ENCODE peak calls at places on chromosomes 4 and X, in seven cellular contexts. E is mesendoderm, M is kidney, K is neural progenitor cell, C is H9, U is H1, O is neuronal stem cell. D is an unnamed sample.

GRCh38 chrX:1387141-1387776 is 4.7 kb downstream of the SLC25A6 start:
- DNase-seq in E (no peak), M (peak; percentile 81), K (no peak), C (no peak), U (no peak), O (no peak), D (no peak)

GRCh38 chrX:150269613-150270254 is 93.4 kb upstream of the MAMLD1 start:
- DNase-seq in E (peak; percentile 34), M (no peak), K (no peak), C (no peak), U (no peak), O (no peak), D (peak; percentile 25)

GRCh38 chr4:40000711-40001110 is 23.0 kb upstream of the PDS5A start:
- DNase-seq in E (no peak), M (no peak), K (no peak), C (no peak), U (no peak), O (no peak), D (no peak)

GRCh38 chr4:1639299-1639868 is 44.7 kb downstream of the FAM53A start:
- DNase-seq in E (no peak), M (peak; percentile 56), K (no peak), C (no peak), U (no peak), O (no peak), D (no peak)

GRCh38 chrX:107675823-107676555 is 47.7 kb downstream of the PRPS1 start:
- DNase-seq in E (no peak), M (no peak), K (no peak), C (no peak), U (no peak), O (no peak), D (peak; percentile 75)

GRCh38 chr4:77777135-77777777 is 41.9 kb downstream of the CNOT6L start:
- DNase-seq in E (no peak), M (no peak), K (no peak), C (no peak), U (no peak), O (no peak), D (peak; percentile 11)

GRCh38 chr4:36215627-36216026 is 28.7 kb downstream of the ARAP2 start:
- DNase-seq in E (no peak), M (no peak), K (no peak), C (no peak), U (no peak), O (no peak), D (no peak)

GRCh38 chr4:23750125-23750524 is 139.7 kb downstream of the PPARGC1A start:
- DNase-seq in E (no peak), M (no peak), K (no peak), C (no peak), U (no peak), O (no peak), D (no peak)

GRCh38 chrX:147912093-147912801 is 528 bp downstream of the FMR1 start:
- DNase-seq in E (peak; percentile 69), M (peak; percentile 84), K (peak; percentile 53), C (no peak), U (no peak), O (peak; percentile 12), D (peak; percentile 41)

DNA sequence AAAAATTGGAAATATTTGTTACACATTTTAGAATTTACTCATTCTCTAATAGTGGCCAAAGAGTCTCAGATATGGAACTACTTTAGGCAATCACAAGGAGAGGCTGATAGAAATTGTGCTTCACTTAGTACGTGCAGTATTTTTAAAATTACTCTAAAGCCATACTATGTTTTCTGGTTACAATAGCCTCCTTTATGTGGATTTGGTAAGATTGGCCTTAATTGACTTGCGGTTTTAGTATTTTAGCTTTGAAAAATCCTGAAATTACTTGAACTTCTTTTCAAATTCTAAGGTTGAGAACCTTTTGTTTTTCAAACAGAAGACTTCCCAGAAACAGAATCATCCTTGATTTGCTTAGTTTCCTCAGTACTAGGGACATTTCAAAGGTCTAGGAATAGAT is 215.2 kb downstream of the SLC4A4 start:
- DNase-seq in E (no peak), M (no peak), K (no peak), C (no peak), U (no peak), O (no peak), D (no peak)
- H3K4me1 ChIP-seq in E (no peaks in the 10 kb centered on the region), M (no peaks in the 10 kb centered on the region), K (peaks cover 11% of the 10 kb centered on the region), C (no peaks in the 10 kb centered on the region), U (no peaks in the 10 kb centered on the region), O (no peaks in the 10 kb centered on the region), D (peaks cover 11% of the 10 kb centered on the region)

GRCh38 chr4:107619065-107619464 is 101.0 kb downstream of the PAPSS1 start:
- DNase-seq in E (peak; percentile 78), M (no peak), K (no peak), C (no peak), U (no peak), O (no peak), D (peak; percentile 39)
- H3K9ac ChIP-seq in E (no peak overlapping the region), M (no peak overlapping the region), K (no peak overlapping the region), C (no peak overlapping the region), U (no peak overlapping the region), O (no peak overlapping the region), D (no peak overlapping the region)

DNA sequence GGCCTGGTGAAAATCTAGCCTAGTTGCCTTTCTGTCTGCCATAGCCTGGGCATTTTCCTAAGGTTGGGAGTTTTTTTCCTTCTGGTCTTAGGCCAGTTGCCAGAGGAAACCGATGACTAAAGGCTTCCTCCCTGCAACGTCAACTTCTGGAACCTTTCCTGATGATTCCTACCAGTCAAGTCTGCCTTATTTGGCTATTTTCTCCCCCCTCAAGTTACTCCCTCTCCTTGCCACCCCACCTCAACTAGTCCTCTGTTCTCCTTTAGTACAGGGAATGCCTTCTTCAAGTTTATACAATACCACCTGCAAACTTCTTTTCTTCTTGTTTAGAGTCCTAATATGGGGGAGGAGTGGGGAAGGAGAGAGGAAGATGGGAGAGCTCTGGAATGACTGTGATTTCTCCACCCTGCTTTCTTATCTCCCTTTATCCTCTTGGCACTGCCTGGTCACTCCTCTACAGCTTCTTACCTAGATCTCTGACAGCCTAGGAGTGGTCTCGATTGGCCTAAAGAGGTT is 10.6 kb downstream of the MSN start:
- DNase-seq in E (no peak), M (no peak), K (no peak), C (no peak), U (no peak), O (no peak), D (peak; percentile 95)
- H3K4me1 ChIP-seq in E (no peaks in the 10 kb centered on the region), M (peaks cover 27% of the 10 kb centered on the region), K (no peaks in the 10 kb centered on the region), C (no peaks in the 10 kb centered on the region), U (no peaks in the 10 kb centered on the region), O (no peaks in the 10 kb centered on the region), D (peaks cover 8% of the 10 kb centered on the region)

GRCh38 chr4:185589067-185589844 is 53.9 kb upstream of the PDLIM3 start:
- DNase-seq in E (no peak), M (no peak), K (no peak), C (no peak), U (no peak), O (no peak), D (peak; percentile 97)
- H3K9ac ChIP-seq in E (no peak overlapping the region), M (no peak overlapping the region), K (no peak overlapping the region), C (no peak overlapping the region), U (no peak overlapping the region), O (no peak overlapping the region), D (no peak overlapping the region)

DNA sequence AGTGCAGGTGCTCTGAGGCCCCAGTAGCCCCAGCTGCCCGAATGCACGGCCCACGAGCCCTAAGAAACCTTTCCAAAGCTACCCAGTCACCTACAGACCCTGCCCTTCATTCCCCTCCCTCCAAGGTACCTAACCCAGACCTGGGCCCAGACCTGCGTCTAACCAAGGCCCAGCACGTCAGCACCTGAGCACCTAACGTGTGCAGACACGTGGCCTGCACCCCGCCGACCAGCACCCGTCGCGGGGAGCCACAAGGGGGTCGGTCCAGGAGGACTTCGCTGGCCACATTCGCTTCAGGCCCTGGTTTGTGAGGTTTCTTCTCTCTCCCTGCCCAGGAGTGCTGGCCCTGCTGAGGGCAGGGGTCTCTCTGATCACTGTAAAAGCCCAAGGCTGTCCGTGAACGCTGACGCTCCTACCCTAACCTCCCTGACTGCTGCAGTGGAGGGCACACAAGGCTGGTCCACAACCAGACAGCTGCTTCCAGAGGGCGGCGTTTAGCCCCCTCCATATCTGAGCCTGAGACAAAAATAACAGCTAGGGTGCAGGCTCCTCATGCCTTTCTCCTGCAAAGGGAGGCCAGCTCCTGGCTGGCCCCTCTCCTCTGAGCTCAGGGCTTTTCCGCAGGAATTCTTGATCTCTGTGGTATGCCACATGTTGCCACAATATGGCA is 31.8 kb downstream of the WDR1 start:
- DNase-seq in E (no peak), M (peak; percentile 61), K (no peak), C (no peak), U (no peak), O (no peak), D (no peak)
- H3K4me1 ChIP-seq in E (no peaks in the 10 kb centered on the region), M (peaks cover 7% of the 10 kb centered on the region), K (no peaks in the 10 kb centered on the region), C (no peaks in the 10 kb centered on the region), U (no peaks in the 10 kb centered on the region), O (no peaks in the 10 kb centered on the region), D (no peaks in the 10 kb centered on the region)

GRCh38 chr4:185304944-185305690 is 90.6 kb downstream of the LRP2BP start:
- DNase-seq in E (peak; percentile 90), M (no peak), K (peak; percentile 82), C (peak; percentile 69), U (peak; percentile 25), O (peak; percentile 51), D (peak; percentile 45)
- H3K9ac ChIP-seq in E (no peak overlapping the region), M (no peak overlapping the region), K (no peak overlapping the region), C (no peak overlapping the region), U (no peak overlapping the region), O (no peak overlapping the region), D (no peak overlapping the region)

DNA sequence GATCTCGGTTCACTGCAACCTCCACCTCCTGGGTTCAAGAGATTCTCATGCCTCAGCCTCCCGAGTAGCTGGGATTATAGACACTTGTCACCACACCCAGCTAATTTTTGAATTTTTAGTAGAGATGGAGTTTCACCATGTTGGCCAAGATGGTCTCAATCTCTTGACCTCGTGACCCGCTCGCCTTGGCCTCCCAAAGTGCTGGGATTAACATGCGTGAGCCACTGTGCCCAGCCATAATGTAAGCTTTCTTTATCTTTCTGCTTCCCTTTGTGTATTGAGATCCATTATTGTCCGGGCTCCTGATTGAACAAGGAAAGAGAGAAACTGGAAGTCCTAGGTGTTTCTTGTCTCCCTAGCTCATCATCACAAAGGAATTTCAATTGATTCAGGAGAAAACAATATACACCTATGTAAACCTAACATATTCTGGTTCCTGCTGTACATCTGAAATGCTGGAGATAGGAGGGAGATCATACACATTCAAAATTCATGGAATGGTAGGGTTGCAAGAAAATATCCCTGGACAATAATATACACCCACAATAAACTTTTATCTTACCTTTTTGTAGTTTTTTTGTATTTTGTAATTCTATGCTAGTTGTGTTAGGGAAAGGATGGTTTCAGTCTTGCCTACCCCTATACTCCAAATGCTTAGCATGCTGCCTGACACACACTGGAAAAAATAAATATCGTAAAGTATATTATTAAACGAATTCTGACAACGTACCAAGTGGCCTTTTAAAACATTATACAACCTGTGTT is 194.4 kb upstream of the HS3ST1 start:
- DNase-seq in E (no peak), M (no peak), K (peak; percentile 7), C (no peak), U (no peak), O (no peak), D (no peak)
- H3K4me1 ChIP-seq in E (no peaks in the 10 kb centered on the region), M (peaks cover 51% of the 10 kb centered on the region), K (no peaks in the 10 kb centered on the region), C (no peaks in the 10 kb centered on the region), U (no peaks in the 10 kb centered on the region), O (no peaks in the 10 kb centered on the region), D (no peaks in the 10 kb centered on the region)

D was measured in fibroblast of lung.